ENCODE peak calls at places on chromosome 1, in ten cellular contexts. One of them, this sample, is unnamed. For H3K36me3, the result is how much of the 10 kb centered on the place peaks cover.

GRCh38 chr1:236520445-236521005 is 3.3 kb upstream of the LGALS8 start:
- DNase-seq in psoas muscle: no peak
- DNase-seq in tibial nerve: no peak
- DNase-seq in bronchial epithelial cell: no peak
- DNase-seq in effector memory CD4-positive, alpha-beta T cell: no peak
- DNase-seq in upper lobe of left lung: no peak
- DNase-seq in breast epithelium: no peak
- DNase-seq in PC-3: no peak
- DNase-seq in GM23248: no peak
- DNase-seq in uterus: no peak
- DNase-seq in this sample: no peak

GRCh38 chr1:206770531-206771352 is at the start of gene IL19:
- DNase-seq in tibial nerve: peak
- DNase-seq in GM23248: peak
- DNase-seq in PC-3: peak
- DNase-seq in breast epithelium: no peak
- DNase-seq in upper lobe of left lung: no peak
- DNase-seq in effector memory CD4-positive, alpha-beta T cell: no peak
- DNase-seq in uterus: no peak
- DNase-seq in bronchial epithelial cell: peak
- DNase-seq in psoas muscle: no peak
- DNase-seq in this sample: no peak

GRCh38 chr1:173420330-173420806 is 56.8 kb upstream of the PRDX6 start:
- DNase-seq in GM23248: peak
- DNase-seq in tibial nerve: peak
- DNase-seq in upper lobe of left lung: no peak
- DNase-seq in uterus: peak
- DNase-seq in PC-3: peak
- DNase-seq in effector memory CD4-positive, alpha-beta T cell: peak
- DNase-seq in psoas muscle: peak
- DNase-seq in bronchial epithelial cell: peak
- DNase-seq in breast epithelium: no peak
- DNase-seq in this sample: peak

GRCh38 chr1:982765-983436 is 1.0 kb upstream of the PERM1 start:
- DNase-seq in upper lobe of left lung: peak
- DNase-seq in GM23248: no peak
- DNase-seq in tibial nerve: no peak
- DNase-seq in PC-3: peak
- DNase-seq in bronchial epithelial cell: no peak
- DNase-seq in psoas muscle: peak
- DNase-seq in uterus: no peak
- DNase-seq in breast epithelium: no peak
- DNase-seq in effector memory CD4-positive, alpha-beta T cell: no peak
- DNase-seq in this sample: peak

GRCh38 chr1:95041491-95042165 is 31.1 kb downstream of the ALG14 start:
- DNase-seq in psoas muscle: no peak
- DNase-seq in uterus: peak
- DNase-seq in bronchial epithelial cell: peak
- DNase-seq in upper lobe of left lung: no peak
- DNase-seq in PC-3: peak
- DNase-seq in GM23248: peak
- DNase-seq in breast epithelium: no peak
- DNase-seq in tibial nerve: peak
- DNase-seq in effector memory CD4-positive, alpha-beta T cell: no peak
- DNase-seq in this sample: no peak

GRCh38 chr1:24793762-24794161 is 48.5 kb downstream of the CLIC4 start:
- DNase-seq in upper lobe of left lung: no peak
- DNase-seq in PC-3: no peak
- DNase-seq in breast epithelium: no peak
- DNase-seq in bronchial epithelial cell: no peak
- DNase-seq in uterus: no peak
- DNase-seq in GM23248: peak
- DNase-seq in effector memory CD4-positive, alpha-beta T cell: no peak
- DNase-seq in psoas muscle: no peak
- DNase-seq in tibial nerve: no peak
- DNase-seq in this sample: no peak

GRCh38 chr1:53138991-53139884 is 3.2 kb downstream of the SLC1A7 start:
- DNase-seq in breast epithelium: no peak
- DNase-seq in PC-3: no peak
- DNase-seq in tibial nerve: no peak
- DNase-seq in uterus: no peak
- DNase-seq in psoas muscle: no peak
- DNase-seq in effector memory CD4-positive, alpha-beta T cell: no peak
- DNase-seq in GM23248: peak
- DNase-seq in bronchial epithelial cell: no peak
- DNase-seq in upper lobe of left lung: no peak
- DNase-seq in this sample: peak

GRCh38 chr1:197618065-197618464 is 157.2 kb downstream of the DENND1B start:
- DNase-seq in PC-3: no peak
- DNase-seq in GM23248: peak
- DNase-seq in psoas muscle: no peak
- DNase-seq in breast epithelium: no peak
- DNase-seq in uterus: no peak
- DNase-seq in bronchial epithelial cell: no peak
- DNase-seq in tibial nerve: no peak
- DNase-seq in upper lobe of left lung: no peak
- DNase-seq in effector memory CD4-positive, alpha-beta T cell: no peak
- DNase-seq in this sample: no peak

GRCh38 chr1:11168731-11169130 is 20.4 kb upstream of the ANGPTL7 start:
- DNase-seq in upper lobe of left lung: no peak
- DNase-seq in effector memory CD4-positive, alpha-beta T cell: no peak
- DNase-seq in breast epithelium: no peak
- DNase-seq in tibial nerve: no peak
- DNase-seq in GM23248: no peak
- DNase-seq in psoas muscle: no peak
- DNase-seq in uterus: no peak
- DNase-seq in PC-3: no peak
- DNase-seq in bronchial epithelial cell: no peak
- DNase-seq in this sample: no peak

GRCh38 chr1:114716304-114717158 is at the start of gene NRAS:
- DNase-seq in tibial nerve: peak
- DNase-seq in GM23248: peak
- DNase-seq in psoas muscle: peak
- DNase-seq in bronchial epithelial cell: peak
- DNase-seq in upper lobe of left lung: peak
- DNase-seq in breast epithelium: peak
- DNase-seq in uterus: peak
- DNase-seq in effector memory CD4-positive, alpha-beta T cell: peak
- DNase-seq in PC-3: peak
- DNase-seq in this sample: peak

GRCh38 chr1:114720492-114720891 is 3.9 kb upstream of the NRAS start:
- DNase-seq in psoas muscle: no peak
- DNase-seq in PC-3: no peak
- DNase-seq in GM23248: no peak
- DNase-seq in breast epithelium: no peak
- DNase-seq in tibial nerve: no peak
- DNase-seq in bronchial epithelial cell: no peak
- DNase-seq in upper lobe of left lung: no peak
- DNase-seq in uterus: no peak
- DNase-seq in effector memory CD4-positive, alpha-beta T cell: no peak
- DNase-seq in this sample: peak

GRCh38 chr1:114718661-114719423 is 2.3 kb upstream of the NRAS start:
- DNase-seq in effector memory CD4-positive, alpha-beta T cell: no peak
- DNase-seq in bronchial epithelial cell: peak
- DNase-seq in psoas muscle: no peak
- DNase-seq in GM23248: peak
- DNase-seq in breast epithelium: no peak
- DNase-seq in uterus: no peak
- DNase-seq in PC-3: peak
- DNase-seq in tibial nerve: no peak
- DNase-seq in upper lobe of left lung: no peak
- DNase-seq in this sample: no peak

GRCh38 chr1:114715952-114716303 is 643 bp downstream of the NRAS start:
- DNase-seq in uterus: no peak
- DNase-seq in upper lobe of left lung: no peak
- DNase-seq in breast epithelium: no peak
- DNase-seq in effector memory CD4-positive, alpha-beta T cell: no peak
- DNase-seq in GM23248: peak
- DNase-seq in PC-3: no peak
- DNase-seq in psoas muscle: no peak
- DNase-seq in bronchial epithelial cell: peak
- DNase-seq in tibial nerve: no peak
- DNase-seq in this sample: no peak

DNA sequence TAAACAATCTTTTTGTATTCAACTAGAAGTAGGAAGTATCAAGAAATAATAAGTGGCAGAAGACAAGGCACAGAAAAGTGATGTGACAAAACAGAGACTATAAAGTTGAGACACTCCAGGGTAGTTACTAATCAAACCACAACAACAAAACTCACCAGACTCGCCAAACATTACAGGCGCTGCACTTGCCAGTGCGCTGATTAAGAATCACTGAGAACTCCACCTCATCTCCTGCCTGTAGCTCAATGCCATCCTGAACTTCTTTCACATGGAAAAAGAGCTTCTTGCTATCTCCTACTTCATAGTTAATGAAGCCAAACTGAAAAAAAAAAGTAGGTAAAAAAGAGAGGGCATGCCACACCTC is 2.8 kb upstream of the NRAS start:
- DNase-seq in GM23248: peak
- DNase-seq in psoas muscle: no peak
- DNase-seq in effector memory CD4-positive, alpha-beta T cell: no peak
- DNase-seq in upper lobe of left lung: no peak
- DNase-seq in bronchial epithelial cell: peak
- DNase-seq in PC-3: peak
- DNase-seq in breast epithelium: no peak
- DNase-seq in tibial nerve: no peak
- DNase-seq in uterus: no peak
- DNase-seq in this sample: no peak
- H3K36me3 ChIP-seq in GM23248: half or more
- H3K36me3 ChIP-seq in psoas muscle: under half
- H3K36me3 ChIP-seq in effector memory CD4-positive, alpha-beta T cell: half or more
- H3K36me3 ChIP-seq in upper lobe of left lung: under half
- H3K36me3 ChIP-seq in bronchial epithelial cell: under half
- H3K36me3 ChIP-seq in PC-3: half or more
- H3K36me3 ChIP-seq in breast epithelium: under half
- H3K36me3 ChIP-seq in tibial nerve: under half
- H3K36me3 ChIP-seq in uterus: under half
- H3K36me3 ChIP-seq in this sample: under half

GRCh38 chr1:68319907-68320306 is 87.6 kb upstream of the WLS start:
- DNase-seq in upper lobe of left lung: no peak
- DNase-seq in GM23248: no peak
- DNase-seq in bronchial epithelial cell: no peak
- DNase-seq in PC-3: no peak
- DNase-seq in uterus: no peak
- DNase-seq in breast epithelium: no peak
- DNase-seq in effector memory CD4-positive, alpha-beta T cell: no peak
- DNase-seq in psoas muscle: no peak
- DNase-seq in tibial nerve: no peak
- DNase-seq in this sample: no peak

GRCh38 chr1:68322096-68322495 is 89.8 kb upstream of the WLS start:
- DNase-seq in breast epithelium: no peak
- DNase-seq in upper lobe of left lung: no peak
- DNase-seq in effector memory CD4-positive, alpha-beta T cell: no peak
- DNase-seq in uterus: no peak
- DNase-seq in GM23248: peak
- DNase-seq in bronchial epithelial cell: no peak
- DNase-seq in psoas muscle: no peak
- DNase-seq in tibial nerve: no peak
- DNase-seq in PC-3: no peak
- DNase-seq in this sample: no peak

GRCh38 chr1:68322837-68323687 is 90.7 kb upstream of the WLS start:
- DNase-seq in uterus: no peak
- DNase-seq in breast epithelium: no peak
- DNase-seq in tibial nerve: peak
- DNase-seq in upper lobe of left lung: peak
- DNase-seq in psoas muscle: peak
- DNase-seq in effector memory CD4-positive, alpha-beta T cell: no peak
- DNase-seq in GM23248: peak
- DNase-seq in PC-3: no peak
- DNase-seq in bronchial epithelial cell: no peak
- DNase-seq in this sample: no peak

GRCh38 chr1:68320349-68320748 is 88.0 kb upstream of the WLS start:
- DNase-seq in effector memory CD4-positive, alpha-beta T cell: no peak
- DNase-seq in bronchial epithelial cell: no peak
- DNase-seq in PC-3: no peak
- DNase-seq in psoas muscle: no peak
- DNase-seq in breast epithelium: no peak
- DNase-seq in upper lobe of left lung: no peak
- DNase-seq in tibial nerve: no peak
- DNase-seq in uterus: no peak
- DNase-seq in GM23248: no peak
- DNase-seq in this sample: no peak

DNA sequence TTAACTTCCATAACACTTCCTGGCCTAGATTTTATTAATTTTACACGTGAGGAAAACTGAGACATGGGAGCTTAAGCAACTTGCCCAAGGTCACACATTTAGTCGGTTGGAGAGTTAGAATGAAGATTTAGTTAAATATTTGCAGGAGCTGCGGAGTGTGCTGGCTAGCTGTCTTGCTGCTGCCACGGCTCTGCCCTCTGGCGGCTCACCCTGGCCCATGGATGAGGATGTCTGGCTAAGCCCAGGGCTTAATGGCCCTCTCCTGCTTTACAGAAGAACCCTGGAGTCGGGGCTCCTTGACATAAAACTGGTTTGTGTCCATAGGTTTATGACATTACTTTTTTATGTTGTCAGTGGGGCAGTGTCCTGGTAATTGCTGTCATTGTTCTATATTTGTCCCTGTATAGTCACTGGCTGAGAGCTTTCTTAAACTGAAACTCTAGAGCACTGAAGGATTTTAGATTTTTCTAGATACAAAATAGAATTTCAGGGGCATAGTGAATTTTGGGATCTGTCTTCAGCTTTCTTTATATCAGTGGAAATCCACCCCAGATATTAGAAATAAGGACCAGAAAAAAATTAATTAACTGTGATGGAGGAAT is 88.9 kb upstream of the WLS start:
- DNase-seq in psoas muscle: peak
- DNase-seq in bronchial epithelial cell: peak
- DNase-seq in PC-3: peak
- DNase-seq in breast epithelium: peak
- DNase-seq in GM23248: peak
- DNase-seq in effector memory CD4-positive, alpha-beta T cell: no peak
- DNase-seq in tibial nerve: peak
- DNase-seq in uterus: peak
- DNase-seq in upper lobe of left lung: peak
- DNase-seq in this sample: peak
- H3K36me3 ChIP-seq in psoas muscle: under half
- H3K36me3 ChIP-seq in bronchial epithelial cell: under half
- H3K36me3 ChIP-seq in PC-3: under half
- H3K36me3 ChIP-seq in breast epithelium: under half
- H3K36me3 ChIP-seq in GM23248: under half
- H3K36me3 ChIP-seq in effector memory CD4-positive, alpha-beta T cell: under half
- H3K36me3 ChIP-seq in tibial nerve: under half
- H3K36me3 ChIP-seq in uterus: under half
- H3K36me3 ChIP-seq in upper lobe of left lung: under half
- H3K36me3 ChIP-seq in this sample: under half

GRCh38 chr1:100926240-100926639 is 30.4 kb downstream of the SLC30A7 start:
- DNase-seq in bronchial epithelial cell: no peak
- DNase-seq in tibial nerve: no peak
- DNase-seq in uterus: no peak
- DNase-seq in breast epithelium: no peak
- DNase-seq in GM23248: no peak
- DNase-seq in psoas muscle: no peak
- DNase-seq in PC-3: no peak
- DNase-seq in upper lobe of left lung: no peak
- DNase-seq in effector memory CD4-positive, alpha-beta T cell: no peak
- DNase-seq in this sample: no peak
- H3K36me3 ChIP-seq in bronchial epithelial cell: under half
- H3K36me3 ChIP-seq in tibial nerve: under half
- H3K36me3 ChIP-seq in uterus: under half
- H3K36me3 ChIP-seq in breast epithelium: under half
- H3K36me3 ChIP-seq in GM23248: half or more
- H3K36me3 ChIP-seq in psoas muscle: under half
- H3K36me3 ChIP-seq in PC-3: under half
- H3K36me3 ChIP-seq in upper lobe of left lung: under half
- H3K36me3 ChIP-seq in effector memory CD4-positive, alpha-beta T cell: under half
- H3K36me3 ChIP-seq in this sample: under half

GRCh38 chr1:28199328-28200233 is 23.1 kb upstream of the PTAFR start:
- DNase-seq in GM23248: no peak
- DNase-seq in upper lobe of left lung: no peak
- DNase-seq in tibial nerve: no peak
- DNase-seq in uterus: no peak
- DNase-seq in breast epithelium: no peak
- DNase-seq in PC-3: no peak
- DNase-seq in effector memory CD4-positive, alpha-beta T cell: peak
- DNase-seq in bronchial epithelial cell: no peak
- DNase-seq in psoas muscle: no peak
- DNase-seq in this sample: no peak
- H3K36me3 ChIP-seq in GM23248: under half
- H3K36me3 ChIP-seq in upper lobe of left lung: under half
- H3K36me3 ChIP-seq in tibial nerve: under half
- H3K36me3 ChIP-seq in uterus: under half
- H3K36me3 ChIP-seq in breast epithelium: under half
- H3K36me3 ChIP-seq in PC-3: under half
- H3K36me3 ChIP-seq in effector memory CD4-positive, alpha-beta T cell: under half
- H3K36me3 ChIP-seq in bronchial epithelial cell: under half
- H3K36me3 ChIP-seq in psoas muscle: under half
- H3K36me3 ChIP-seq in this sample: under half

This sample was measured in right lobe of liver.